ENCODE peak calls at places on chromosomes 16 and 17, in five cellular contexts. C, H, R, B and M are unnamed samples.

GRCh38 chr17:2551928-2552327 is 40.2 kb upstream of the METTL16 start:
- DNase-seq in C (no peak), H (no peak), R (no peak), B (peak; percentile 95), M (peak; percentile 29)

GRCh38 chr16:66266436-66267286 is 99.8 kb upstream of the CDH5 start:
- DNase-seq in C (no peak), H (peak; percentile 90), R (no peak), B (peak; percentile 48), M (no peak)

GRCh38 chr17:50064253-50064991 is 8.5 kb downstream of the ITGA3 start:
- DNase-seq in C (no peak), H (peak; percentile 97), R (peak; percentile 96), B (no peak), M (peak; percentile 73)

GRCh38 chr16:8678068-8678927 is 3.9 kb downstream of the ABAT start:
- DNase-seq in C (no peak), H (peak; percentile 80), R (peak; percentile 84), B (no peak), M (no peak)

GRCh38 chr16:1395444-1396074 is 18.9 kb downstream of the UNKL start:
- DNase-seq in C (no peak), H (no peak), R (no peak), B (no peak), M (no peak)

GRCh38 chr16:9238346-9238745 is 146.9 kb downstream of the HAPSTR1 start:
- DNase-seq in C (no peak), H (no peak), R (no peak), B (no peak), M (no peak)

GRCh38 chr16:48829911-48830310 is 219.9 kb upstream of the N4BP1 start:
- DNase-seq in C (no peak), H (no peak), R (no peak), B (no peak), M (no peak)

GRCh38 chr17:37802712-37803416 is 58.0 kb upstream of the HNF1B start:
- DNase-seq in C (no peak), H (peak; percentile 80), R (no peak), B (no peak), M (no peak)

GRCh38 chr17:57256708-57257112 is 387 bp downstream of the MSI2 start:
- DNase-seq in C (no peak), H (no peak), R (peak; percentile 20), B (peak; percentile 52), M (peak; percentile 50)

GRCh38 chr17:81517009-81517338 is 4.4 kb upstream of the ACTG1 start:
- DNase-seq in C (no peak), H (no peak), R (no peak), B (no peak), M (no peak)

GRCh38 chr16:28473714-28474265 is 1.7 kb upstream of the NPIPB7 start:
- DNase-seq in C (no peak), H (no peak), R (no peak), B (no peak), M (no peak)

GRCh38 chr16:17138801-17139200 is 332.0 kb downstream of the XYLT1 start:
- DNase-seq in C (no peak), H (peak; percentile 7), R (no peak), B (peak; percentile 83), M (peak; percentile 62)

GRCh38 chr17:20073056-20073979 is 64.2 kb downstream of the SPECC1 start:
- DNase-seq in C (no peak), H (peak; percentile 10), R (no peak), B (no peak), M (no peak)

GRCh38 chr17:73493212-73493814 is 150.9 kb downstream of the SDK2 start:
- DNase-seq in C (no peak), H (no peak), R (peak; percentile 15), B (no peak), M (peak; percentile 89)

GRCh38 chr16:30041841-30042240 is 10.8 kb upstream of the TLCD3B start:
- DNase-seq in C (no peak), H (peak; percentile 46), R (no peak), B (no peak), M (no peak)

GRCh38 chr16:79367822-79368221 is 232.7 kb downstream of the MAF start:
- DNase-seq in C (no peak), H (no peak), R (no peak), B (no peak), M (no peak)

GRCh38 chr17:4142107-4142900 is 526 bp downstream of the ZZEF1 start:
- DNase-seq in C (no peak), H (peak; percentile 17), R (no peak), B (peak; percentile 75), M (peak; percentile 50)
- H3K9ac ChIP-seq in C (peak overlapping the region; percentile 69), H (peak overlapping the region; percentile 55), R (peak overlapping the region; percentile 70), B (peak overlapping the region; percentile 36), M (peak overlapping the region; percentile 85)

GRCh38 chr17:4482338-4483011 is 16.2 kb upstream of the SPNS2 start:
- DNase-seq in C (no peak), H (no peak), R (no peak), B (peak; percentile 1), M (no peak)
- H3K4me3 ChIP-seq in C (no peak overlapping the region), H (no peak overlapping the region), R (no peak overlapping the region), B (no peak overlapping the region), M (no peak overlapping the region)

DNA sequence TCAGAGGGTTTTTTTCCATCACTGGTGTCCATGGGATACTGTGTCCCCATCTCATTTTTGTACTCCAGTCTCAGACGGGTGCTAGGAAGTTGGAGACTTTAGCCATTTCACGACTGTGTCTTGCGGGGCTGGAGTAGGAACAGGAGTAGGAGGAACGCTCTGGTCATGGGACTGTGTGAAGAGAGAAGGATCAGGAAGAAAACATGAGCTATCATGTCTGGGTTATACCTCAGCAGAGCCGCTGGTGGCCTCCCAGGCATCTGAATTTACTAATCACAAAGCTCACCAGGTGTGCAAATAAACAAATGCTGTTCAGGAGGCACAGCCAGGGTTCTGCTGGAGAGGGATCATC is 225.4 kb downstream of the SEC14L1 start:
- DNase-seq in C (no peak), H (peak; percentile 46), R (no peak), B (no peak), M (no peak)
- H3K9ac ChIP-seq in C (no peak overlapping the region), H (peak overlapping the region; percentile 64), R (no peak overlapping the region), B (no peak overlapping the region), M (no peak overlapping the region)

DNA sequence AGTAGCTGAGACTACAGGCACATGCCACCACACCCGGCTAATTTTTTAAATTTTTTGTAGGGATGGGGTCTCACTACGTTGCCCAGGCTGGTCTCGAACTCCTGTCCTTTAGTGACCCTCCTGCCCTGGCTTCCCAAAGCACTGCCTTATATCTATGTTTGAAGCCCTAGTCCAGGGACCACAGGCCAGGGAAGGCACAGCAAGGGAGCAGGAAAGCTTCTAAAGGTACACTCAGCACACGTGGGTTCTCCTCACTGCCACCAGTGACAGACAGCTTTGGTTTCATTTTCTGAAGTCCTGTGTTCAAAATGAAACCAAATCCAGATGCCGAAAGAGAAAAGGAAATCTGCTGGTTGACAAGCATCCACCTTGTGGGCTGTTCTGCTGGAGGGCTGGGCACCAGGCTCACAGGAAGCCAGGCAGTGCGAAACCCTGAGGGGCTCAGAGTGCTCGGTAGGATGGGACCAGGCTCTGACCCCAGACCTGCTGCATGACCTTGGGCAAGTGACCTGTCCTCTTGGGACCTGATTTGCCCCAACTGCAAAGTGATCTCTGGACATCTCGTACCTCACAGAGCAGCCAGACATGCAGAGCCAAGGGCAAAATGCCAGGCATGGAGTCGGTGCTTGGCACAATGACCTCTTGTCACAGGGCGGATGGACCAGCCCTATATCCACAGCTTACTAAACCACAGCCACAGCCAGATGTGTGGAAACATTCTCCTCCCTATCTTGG is 2.7 kb upstream of the SOCS1 start:
- DNase-seq in C (peak; percentile 68), H (no peak), R (no peak), B (no peak), M (no peak)
- H3K4me3 ChIP-seq in C (no peak overlapping the region), H (no peak overlapping the region), R (no peak overlapping the region), B (no peak overlapping the region), M (no peak overlapping the region)

DNA sequence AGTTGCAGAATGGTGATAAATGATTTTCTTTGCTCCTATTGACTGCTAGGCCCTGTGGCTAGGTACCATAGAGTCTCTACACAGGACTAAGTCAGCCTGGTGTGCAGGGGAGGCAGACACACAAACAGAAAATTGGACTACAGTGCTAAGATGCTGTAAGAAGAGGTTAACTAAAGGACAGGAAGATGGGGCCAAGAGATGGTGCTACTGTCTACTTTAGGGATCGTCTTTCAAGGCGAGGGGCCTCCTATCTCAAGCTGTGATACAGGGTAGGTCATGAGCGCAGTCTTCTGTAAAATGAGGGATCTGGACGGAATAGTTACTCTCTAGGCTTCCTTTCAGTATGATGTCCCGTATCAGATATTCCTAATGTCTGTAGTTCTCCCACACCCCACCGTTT is 817 bp downstream of the NME1 start:
- DNase-seq in C (no peak), H (peak; percentile 20), R (peak; percentile 8), B (peak; percentile 15), M (peak; percentile 17)
- H3K9ac ChIP-seq in C (peak overlapping the region; percentile 86), H (peak overlapping the region; percentile 64), R (peak overlapping the region; percentile 88), B (peak overlapping the region; percentile 75), M (peak overlapping the region; percentile 91)

DNA sequence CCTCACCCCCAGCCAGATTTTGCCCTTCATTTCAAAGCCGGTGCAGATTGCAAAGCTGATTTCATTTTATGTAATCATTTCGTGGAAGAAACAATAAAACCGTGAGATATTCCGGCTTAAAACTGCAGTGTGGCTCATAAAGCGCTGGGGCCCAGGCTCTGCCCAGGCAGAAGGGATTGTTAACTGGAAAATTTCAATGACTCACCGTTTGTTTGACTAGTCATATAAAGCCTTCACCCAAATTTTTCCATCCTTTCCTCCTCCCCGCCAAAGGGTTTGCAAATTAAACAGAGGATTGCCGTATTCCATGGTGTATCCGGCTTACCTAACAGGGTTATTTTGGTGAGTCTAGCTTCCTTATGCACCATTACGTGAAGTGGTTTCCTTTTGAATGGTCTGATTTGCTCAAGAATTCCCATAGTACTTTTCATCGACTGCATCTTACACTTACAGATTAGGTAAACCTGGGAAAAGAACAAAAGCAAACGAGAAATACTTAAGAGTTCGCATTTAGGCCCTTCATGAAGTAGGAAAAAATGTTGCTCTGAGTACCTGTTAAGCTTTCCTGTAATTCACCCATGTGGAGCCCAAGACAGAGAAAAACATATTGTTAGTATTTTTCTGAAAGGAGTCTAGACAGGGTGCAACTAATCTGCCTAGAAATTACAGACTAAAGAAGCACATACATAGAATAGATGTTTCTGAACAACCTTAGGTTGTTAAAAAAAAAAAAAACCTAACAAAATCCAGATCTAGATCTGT is 949 bp upstream of the GSPT1 start:
- DNase-seq in C (no peak), H (peak; percentile 41), R (peak; percentile 8), B (no peak), M (peak; percentile 47)
- H3K4me3 ChIP-seq in C (peak overlapping the region; percentile 54), H (peak overlapping the region; percentile 65), R (peak overlapping the region; percentile 41), B (peak overlapping the region; percentile 90), M (no peak overlapping the region)

DNA sequence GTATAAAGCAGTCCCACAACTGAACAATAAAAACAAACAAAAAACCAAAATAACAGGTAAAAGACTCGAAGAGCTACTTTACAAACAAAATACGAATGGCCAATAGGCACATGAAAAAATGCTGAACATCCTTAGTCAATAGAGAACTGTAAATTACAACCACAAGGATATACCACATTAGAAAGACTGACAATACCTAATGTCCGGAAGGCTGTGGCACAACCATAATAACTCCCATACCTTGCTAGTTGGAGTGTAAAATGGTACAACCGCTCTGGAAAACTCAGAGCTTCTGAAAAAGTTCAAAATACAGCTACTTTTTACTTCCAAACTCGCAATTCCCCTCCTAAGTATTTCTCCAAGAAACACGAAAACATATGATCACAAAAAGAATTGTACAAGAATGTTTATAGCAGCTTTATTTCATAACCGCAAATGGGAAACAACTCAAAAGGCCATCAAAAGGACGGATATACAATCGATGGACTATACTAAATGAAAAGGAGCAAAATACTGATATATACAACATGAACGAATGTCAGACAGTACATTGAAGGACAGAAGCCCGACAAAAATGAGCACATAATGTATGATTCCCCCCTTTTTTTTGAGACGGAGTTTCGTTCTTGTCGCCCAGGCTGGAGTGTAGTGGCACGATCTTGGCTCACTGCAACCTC is 2.3 kb downstream of the TP53 start:
- DNase-seq in C (no peak), H (no peak), R (no peak), B (no peak), M (no peak)
- H3K9ac ChIP-seq in C (peak overlapping the region; percentile 100), H (peak overlapping the region; percentile 95), R (peak overlapping the region; percentile 93), B (peak overlapping the region; percentile 98), M (peak overlapping the region; percentile 70)